ENCODE peak calls at places on chromosomes 6 and 20, in seven cellular contexts. U is body of pancreas; R is lower lobe of right lung; I is cardiac muscle cell; S is CD8-positive, alpha-beta T cell; L is mammary epithelial cell; N is stomach. M is an unnamed sample.

GRCh38 chr20:5078399-5078958 is 41.3 kb downstream of the PCNA start:
- DNase-seq in N (peak; percentile 75), I (peak; percentile 48), U (peak; percentile 80), S (peak; percentile 78), R (peak; percentile 83), L (peak; percentile 17), M (peak; percentile 50)

GRCh38 chr20:11902264-11902663 is 15.4 kb upstream of the BTBD3 start:
- DNase-seq in R (no peak), L (peak; percentile 66), I (no peak), N (no peak), U (no peak), S (no peak), M (no peak)

GRCh38 chr6:128694303-128695009 is 174.1 kb upstream of the PTPRK start:
- DNase-seq in S (no peak), L (no peak), R (no peak), U (no peak), N (no peak), I (no peak), M (no peak)

GRCh38 chr6:151763938-151764680 is 43.4 kb upstream of the ESR1 start:
- DNase-seq in U (peak; percentile 94), N (peak; percentile 94), L (peak; percentile 97), S (peak; percentile 22), R (peak; percentile 95), I (peak; percentile 95), M (peak; percentile 91)

GRCh38 chr6:84967389-84967788 is 203.0 kb upstream of the TBX18 start:
- DNase-seq in R (no peak), L (peak; percentile 27), S (no peak), U (peak; percentile 28), N (no peak), I (peak; percentile 73), M (no peak)

GRCh38 chr6:131955876-131956275 is 4.7 kb upstream of the CCN2 start:
- DNase-seq in N (no peak), I (no peak), R (no peak), S (no peak), L (no peak), U (no peak), M (no peak)

GRCh38 chr20:15162061-15162740 is 824.8 kb upstream of the FLRT3 start:
- DNase-seq in L (no peak), N (no peak), S (no peak), I (no peak), U (no peak), R (no peak), M (no peak)

GRCh38 chr6:33313709-33314514 is at the start of gene TAPBP:
- DNase-seq in R (peak; percentile 72), U (peak; percentile 69), S (peak; percentile 84), L (peak; percentile 86), N (peak; percentile 60), I (peak; percentile 59), M (peak; percentile 40)

GRCh38 chr6:111564482-111564945 is 41.2 kb downstream of the TRAF3IP2 start:
- DNase-seq in I (peak; percentile 29), L (peak; percentile 81), U (peak; percentile 52), R (no peak), N (no peak), S (no peak), M (no peak)

GRCh38 chr20:10609276-10609675 is 64.5 kb downstream of the JAG1 start:
- DNase-seq in S (no peak), L (no peak), N (no peak), R (no peak), U (peak; percentile 49), I (peak; percentile 90), M (peak; percentile 84)

GRCh38 chr6:138036111-138036510 is 71.1 kb downstream of the PERP start:
- DNase-seq in R (no peak), L (peak; percentile 91), N (peak; percentile 27), I (no peak), S (no peak), U (no peak), M (no peak)

GRCh38 chr6:95091823-95092436 is 485.4 kb upstream of the MANEA start:
- DNase-seq in N (no peak), I (peak; percentile 66), U (no peak), R (no peak), L (peak; percentile 48), S (no peak), M (no peak)
- TF ChIP-seq CTCF in N (peak; percentile 30), I (peak; percentile 55), U (peak; percentile 43), R (peak; percentile 48), L (peak; percentile 59), S (no peak), M (peak; percentile 13)

GRCh38 chr6:57044568-57044967 is 1.9 kb upstream of the KIAA1586 start:
- DNase-seq in S (no peak), N (no peak), I (no peak), R (no peak), L (no peak), U (no peak), M (no peak)
- H3K27ac ChIP-seq in S (no peak overlapping the region), N (no peak overlapping the region), I (no peak overlapping the region), R (no peak overlapping the region), L (no peak overlapping the region), U (no peak overlapping the region), M (no peak overlapping the region)

GRCh38 chr20:57389695-57390603 is 1.2 kb upstream of the RBM38 start:
- DNase-seq in L (no peak), S (peak; percentile 57), N (no peak), U (no peak), R (peak; percentile 57), I (no peak), M (no peak)

GRCh38 chr20:57390604-57391438 is at the start of gene RBM38:
- DNase-seq in I (peak; percentile 71), U (peak; percentile 48), L (peak; percentile 34), R (peak; percentile 74), N (peak; percentile 74), S (peak; percentile 74), M (no peak)

GRCh38 chr20:57387463-57387862 is 3.7 kb upstream of the RBM38 start:
- DNase-seq in U (no peak), R (peak; percentile 39), L (no peak), I (no peak), N (no peak), S (no peak), M (no peak)

GRCh38 chr20:57387945-57388351 is 3.2 kb upstream of the RBM38 start:
- DNase-seq in I (no peak), L (no peak), R (peak; percentile 26), U (no peak), S (no peak), N (peak; percentile 46), M (no peak)

GRCh38 chr20:57388953-57389694 is 2.1 kb upstream of the RBM38 start:
- DNase-seq in L (peak; percentile 58), S (peak; percentile 62), R (peak; percentile 90), U (peak; percentile 84), N (peak; percentile 90), I (peak; percentile 84), M (peak; percentile 51)
- H3K4me3 ChIP-seq in L (peak overlapping the region; percentile 22), S (peak overlapping the region; percentile 54), R (peak overlapping the region; percentile 49), U (no peak overlapping the region), N (peak overlapping the region; percentile 37), I (no peak overlapping the region), M (peak overlapping the region; percentile 15)

DNA sequence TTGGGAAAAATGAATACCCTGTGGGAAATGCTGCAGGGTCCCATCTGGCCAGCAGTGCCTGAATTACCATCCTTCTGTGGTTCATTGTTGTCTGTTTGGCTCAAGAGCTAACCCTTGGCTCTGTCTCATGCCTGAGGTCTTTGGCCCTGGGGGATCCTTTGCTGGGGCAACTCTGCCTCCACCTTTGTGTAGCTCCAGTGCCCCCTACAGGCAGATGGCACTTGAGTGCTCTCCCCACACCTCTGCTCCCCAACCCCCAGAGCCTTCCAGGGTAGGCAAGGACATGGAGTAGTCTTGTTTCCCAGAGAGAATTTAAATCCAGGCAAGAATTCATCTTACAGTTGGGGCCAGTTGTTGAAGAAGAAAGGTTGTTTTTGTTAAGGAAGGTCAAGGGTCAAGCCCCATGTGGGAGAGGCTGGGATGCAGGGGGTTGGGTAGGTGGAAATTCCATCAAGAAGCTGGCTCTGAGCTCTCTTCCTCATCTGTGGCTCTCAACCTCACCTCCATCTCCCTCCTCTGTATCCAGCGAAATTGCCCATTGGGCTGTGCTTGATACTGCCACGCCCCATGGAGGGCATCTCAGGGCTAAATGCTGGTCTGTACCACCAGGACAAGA is 44.2 kb downstream of the ZNF831 start:
- DNase-seq in U (peak; percentile 47), R (peak; percentile 75), N (peak; percentile 66), S (peak; percentile 86), L (peak; percentile 23), I (peak; percentile 31), M (no peak)
- TF ChIP-seq CTCF in U (peak; percentile 38), R (peak; percentile 62), N (peak; percentile 48), S (peak; percentile 93), L (peak; percentile 43), I (peak; percentile 33), M (peak; percentile 5)

GRCh38 chr6:12801141-12801540 is 84.6 kb downstream of the PHACTR1 start:
- DNase-seq in U (no peak), N (no peak), R (no peak), I (peak; percentile 79), S (no peak), L (no peak), M (no peak)
- H3K27ac ChIP-seq in U (no peak overlapping the region), N (no peak overlapping the region), R (no peak overlapping the region), I (no peak overlapping the region), S (no peak overlapping the region), L (no peak overlapping the region), M (no peak overlapping the region)

GRCh38 chr20:56395166-56395565 is 2.7 kb downstream of the CSTF1 start:
- DNase-seq in U (no peak), S (no peak), R (no peak), L (no peak), N (no peak), I (no peak), M (no peak)
- H3K4me3 ChIP-seq in U (no peak overlapping the region), S (no peak overlapping the region), R (no peak overlapping the region), L (no peak overlapping the region), N (no peak overlapping the region), I (no peak overlapping the region), M (no peak overlapping the region)

GRCh38 chr6:28980137-28980796 is 24.8 kb downstream of the ZNF311 start:
- DNase-seq in I (no peak), R (no peak), S (no peak), U (no peak), N (no peak), L (no peak), M (no peak)
- TF ChIP-seq CTCF in I (no peak), R (no peak), S (no peak), U (no peak), N (no peak), L (no peak), M (no peak)

DNA sequence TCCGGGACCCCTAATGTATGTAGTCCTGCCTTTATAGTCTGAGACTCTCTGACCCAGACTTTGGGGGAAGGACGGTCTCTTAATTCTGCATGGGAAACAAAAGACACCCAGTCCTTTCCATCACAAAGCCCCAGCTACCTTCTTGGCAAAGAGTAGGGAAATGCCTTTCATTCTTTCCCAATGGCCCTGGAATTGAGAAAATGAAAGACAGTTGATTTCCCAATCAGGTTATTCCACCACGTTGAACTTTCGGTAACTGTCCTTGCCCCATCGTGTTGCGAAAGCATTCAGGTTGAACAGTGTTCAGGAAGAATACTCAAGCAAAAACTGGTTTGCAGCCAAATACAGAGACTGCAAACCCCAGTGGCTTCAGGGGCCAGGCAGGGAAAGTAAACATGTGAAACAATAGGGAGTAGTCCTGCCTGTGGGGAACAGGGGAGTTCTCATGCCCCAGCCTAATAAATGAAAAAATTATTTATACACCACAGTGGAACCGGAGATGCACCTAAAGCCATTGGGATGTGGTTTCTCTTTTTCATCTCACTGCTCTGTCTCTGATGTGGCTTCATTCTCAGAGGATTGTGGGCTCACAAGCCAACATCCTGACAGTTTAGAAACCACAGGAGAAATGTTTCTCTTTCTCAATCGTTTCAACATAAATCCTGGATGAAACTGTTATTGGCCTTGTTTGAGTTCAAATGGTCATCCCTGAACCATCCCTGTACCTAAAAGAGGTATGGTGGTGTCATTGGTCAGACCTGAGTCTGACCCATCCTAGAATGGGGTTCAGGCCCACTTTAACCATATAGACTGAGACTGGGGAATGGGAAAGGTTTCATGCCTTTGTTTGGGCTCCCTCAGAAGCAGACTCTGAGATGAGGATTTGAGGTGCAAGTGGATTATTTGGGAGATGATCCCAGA is 44.2 kb upstream of the SLC9A8 start:
- DNase-seq in N (peak; percentile 73), I (peak; percentile 97), L (peak; percentile 97), R (peak; percentile 70), U (peak; percentile 84), S (no peak), M (peak; percentile 41)
- H3K27ac ChIP-seq in N (peak overlapping the region; percentile 47), I (no peak overlapping the region), L (peak overlapping the region; percentile 44), R (peak overlapping the region; percentile 71), U (peak overlapping the region; percentile 75), S (no peak overlapping the region), M (peak overlapping the region; percentile 53)

M was measured in tibial nerve.